ENCODE peak calls at places on chromosomes 2 and 18, in five cellular contexts. M is sigmoid colon, G is K562, J is H1, I is upper lobe of left lung. U is an unnamed sample.

GRCh38 chr18:79553154-79553553 is 126.4 kb upstream of the CTDP1 start:
- DNase-seq in M (peak), G (no peak), J (no peak), I (peak), U (no peak)

GRCh38 chr2:42770288-42771131 is 6.6 kb upstream of the OXER1 start:
- DNase-seq in M (peak), G (peak), J (peak), I (no peak), U (peak)

GRCh38 chr2:144348846-144349245 is 171.1 kb downstream of the ZEB2 start:
- DNase-seq in M (no peak), G (no peak), J (no peak), I (no peak), U (no peak)

GRCh38 chr2:118539290-118539689 is 308.2 kb downstream of the EN1 start:
- DNase-seq in M (no peak), G (no peak), J (peak), I (no peak), U (no peak)

GRCh38 chr2:128424406-128424805 is 105.7 kb upstream of the HS6ST1 start:
- DNase-seq in M (peak), G (no peak), J (no peak), I (no peak), U (peak)

GRCh38 chr2:127700527-127701192 is 637 bp upstream of the SFT2D3 start:
- DNase-seq in M (peak), G (peak), J (peak), I (no peak), U (no peak)

GRCh38 chr2:200125463-200125862 is 170.1 kb downstream of the MAIP1 start:
- DNase-seq in M (no peak), G (no peak), J (no peak), I (no peak), U (no peak)

GRCh38 chr18:22293417-22293816 is 124.0 kb downstream of the GATA6 start:
- DNase-seq in M (no peak), G (no peak), J (no peak), I (no peak), U (no peak)

GRCh38 chr2:98501896-98502295 is 57.2 kb downstream of the INPP4A start:
- DNase-seq in M (peak), G (no peak), J (no peak), I (no peak), U (no peak)

GRCh38 chr18:10386956-10387355 is 67.5 kb upstream of the APCDD1 start:
- DNase-seq in M (no peak), G (no peak), J (no peak), I (no peak), U (no peak)
- TF ChIP-seq EP300 in M (no peak), G (no peak), J (no peak), I (no peak), U (no peak)

GRCh38 chr2:176187306-176188217 is 906 bp upstream of the HOXD1 start:
- DNase-seq in M (no peak), G (no peak), J (no peak), I (no peak), U (peak)

GRCh38 chr2:176186024-176186423 is 2.4 kb upstream of the HOXD1 start:
- DNase-seq in M (no peak), G (no peak), J (no peak), I (no peak), U (no peak)

GRCh38 chr2:176189666-176190641 is 1.5 kb downstream of the HOXD1 start:
- DNase-seq in M (no peak), G (no peak), J (no peak), I (peak), U (no peak)

GRCh38 chr2:176188969-176189665 is 649 bp downstream of the HOXD1 start:
- DNase-seq in M (no peak), G (no peak), J (no peak), I (peak), U (peak)

DNA sequence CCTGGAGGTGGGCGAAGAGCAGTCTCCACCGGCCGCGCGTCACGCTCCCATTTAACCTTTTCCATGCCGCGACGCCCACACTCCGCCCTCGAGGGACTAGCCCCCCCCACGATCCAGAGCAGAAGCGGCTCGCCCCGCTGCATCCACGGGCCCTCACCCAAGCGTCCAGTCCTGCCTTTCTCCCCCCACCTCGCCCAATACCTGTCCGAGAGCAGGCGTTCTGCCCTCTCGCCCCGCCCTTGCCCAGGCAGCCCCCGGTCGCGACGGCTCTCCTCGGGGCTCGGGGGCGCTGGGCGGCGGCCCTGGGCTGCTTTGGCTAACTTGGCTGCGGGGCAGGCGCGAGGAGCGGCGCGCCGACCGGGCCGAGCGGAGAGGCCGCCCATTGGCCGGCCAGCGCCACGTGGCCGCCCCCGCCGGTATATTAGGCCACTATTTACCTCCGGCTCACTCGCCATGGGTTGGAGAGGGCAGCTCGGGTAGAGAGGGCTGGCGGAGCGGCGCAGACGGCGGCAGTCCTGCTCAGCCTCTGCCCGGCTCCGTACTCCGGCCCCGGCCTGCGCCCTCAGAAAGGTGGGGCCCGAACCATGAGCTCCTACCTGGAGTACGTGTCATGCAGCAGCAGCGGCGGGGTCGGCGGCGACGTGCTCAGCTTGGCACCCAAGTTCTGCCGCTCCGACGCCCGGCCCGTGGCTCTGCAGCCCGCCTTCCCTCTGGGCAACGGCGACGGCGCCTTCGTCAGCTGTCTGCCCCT is at the start of gene HOXD1:
- DNase-seq in M (no peak), G (peak), J (no peak), I (peak), U (no peak)
- TF ChIP-seq POLR2AphosphoS5 in M (peak), G (no peak), J (no peak), I (no peak), U (no peak)

DNA sequence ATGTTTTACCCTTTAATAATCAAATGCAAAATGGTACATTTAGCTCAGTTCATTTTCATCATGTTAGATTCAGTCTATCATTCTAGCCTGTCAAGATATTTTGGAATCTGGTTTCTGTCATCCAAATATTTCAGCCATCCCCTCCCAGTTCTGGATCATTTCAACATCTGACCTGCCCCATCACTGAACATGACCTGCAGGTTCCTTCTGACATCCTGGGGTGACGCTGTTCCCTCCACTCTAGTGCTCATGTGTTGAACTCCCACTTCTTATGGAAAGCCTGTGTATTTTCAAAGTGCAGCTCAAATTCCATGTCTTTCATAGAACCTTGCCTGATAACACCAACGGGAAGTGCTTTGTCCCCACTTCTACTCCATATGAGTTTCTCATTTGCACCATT is 320.0 kb upstream of the TNP1 start:
- DNase-seq in M (no peak), G (no peak), J (no peak), I (no peak), U (no peak)
- TF ChIP-seq POLR2A in M (no peak), G (no peak), J (no peak), I (no peak), U (no peak)

DNA sequence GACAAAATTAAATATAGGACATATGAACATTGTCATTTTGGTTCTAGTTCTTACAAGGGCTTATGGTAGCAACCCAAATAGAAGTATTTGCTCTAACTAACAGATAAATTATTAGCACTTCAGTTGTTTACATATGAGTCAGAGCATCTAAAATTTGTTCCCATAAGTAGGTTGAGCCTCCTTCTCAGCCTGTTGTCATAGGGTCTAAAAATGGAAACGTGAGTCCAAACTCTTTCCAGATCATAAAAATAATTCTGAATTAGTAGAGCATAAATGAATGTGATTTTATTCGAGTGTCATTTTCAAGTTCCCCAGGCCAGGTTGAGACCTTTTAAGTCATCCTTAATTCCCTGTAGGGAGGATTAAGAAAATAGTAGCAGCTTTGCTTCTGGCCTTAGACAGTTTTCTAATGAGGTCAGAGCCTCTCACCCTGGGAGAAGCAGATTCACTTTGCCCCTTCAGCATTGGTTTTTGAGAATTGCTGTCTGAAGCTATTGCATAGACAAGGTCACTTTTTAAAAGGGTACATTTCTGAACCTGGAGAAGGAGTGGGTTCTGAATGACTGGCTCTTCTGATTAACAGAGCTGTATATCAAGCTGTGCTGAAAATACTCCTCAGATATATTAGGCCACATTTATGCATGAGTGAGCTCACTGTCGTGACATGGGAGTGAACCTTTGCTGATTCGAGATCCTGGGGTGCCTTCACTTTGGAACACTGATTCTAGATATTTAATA is 164.3 kb downstream of the NEDD4L start:
- DNase-seq in M (no peak), G (no peak), J (no peak), I (no peak), U (no peak)
- TF ChIP-seq EP300 in M (no peak), G (no peak), J (no peak), I (no peak), U (no peak)

GRCh38 chr2:238730001-238730669 is 117.8 kb upstream of the TWIST2 start:
- DNase-seq in M (no peak), G (no peak), J (no peak), I (no peak), U (no peak)

GRCh38 chr2:238726670-238727584 is 121.0 kb upstream of the TWIST2 start:
- DNase-seq in M (no peak), G (no peak), J (no peak), I (no peak), U (no peak)

GRCh38 chr2:238729261-238729935 is 118.5 kb upstream of the TWIST2 start:
- DNase-seq in M (no peak), G (no peak), J (no peak), I (no peak), U (no peak)

GRCh38 chr2:238727585-238728321 is 120.1 kb upstream of the TWIST2 start:
- DNase-seq in M (peak), G (no peak), J (no peak), I (no peak), U (peak)

DNA sequence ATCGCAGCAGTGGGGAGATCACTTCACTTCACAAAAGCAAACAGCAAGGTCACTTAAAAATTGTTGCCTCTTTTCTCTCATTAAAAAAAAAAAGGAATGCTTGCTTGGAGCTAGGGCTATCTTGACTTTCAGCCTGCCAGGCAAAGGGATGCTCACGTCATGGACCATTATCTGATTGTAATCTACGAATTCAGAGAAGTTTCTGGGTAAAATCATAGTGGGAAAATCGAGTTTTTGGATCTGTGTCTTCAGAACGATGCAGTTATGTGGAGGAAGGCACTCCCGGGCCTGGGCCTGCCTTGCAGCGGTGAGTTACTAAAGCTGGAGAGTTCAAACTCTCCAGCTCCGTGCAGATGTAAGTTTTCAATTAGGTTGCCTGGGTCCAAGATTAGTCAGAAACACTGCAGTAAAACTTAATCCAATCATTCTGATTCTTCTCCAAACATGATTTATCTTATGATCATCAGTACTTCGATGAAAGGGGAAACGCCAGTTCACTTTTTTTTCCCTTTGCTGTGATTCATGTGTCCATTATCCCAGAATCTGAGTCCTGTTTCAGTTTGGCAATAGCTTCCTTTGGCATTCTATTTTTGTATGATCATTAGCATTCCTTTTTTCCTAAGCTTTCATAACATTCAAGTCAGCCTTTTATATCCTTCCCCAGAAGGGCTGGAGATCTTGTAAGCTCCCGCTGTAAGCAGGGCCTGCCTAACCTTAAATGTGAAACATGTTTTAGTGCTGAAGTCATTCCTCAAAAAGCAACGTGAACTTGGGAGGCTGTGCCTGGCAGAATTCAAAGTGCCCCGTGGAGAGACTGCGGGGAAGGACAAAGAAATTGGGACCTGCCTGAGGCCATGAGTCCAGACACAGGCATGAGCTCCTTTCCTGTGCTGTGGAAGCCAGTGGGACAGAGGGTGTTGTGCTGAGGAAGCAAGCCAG is 119.3 kb upstream of the TWIST2 start:
- DNase-seq in M (peak), G (no peak), J (peak), I (no peak), U (peak)
- TF ChIP-seq POLR2AphosphoS5 in M (peak), G (no peak), J (no peak), I (no peak), U (peak)

GRCh38 chr2:219125886-219126270 is 34.7 kb downstream of the NHEJ1 start:
- DNase-seq in M (no peak), G (no peak), J (no peak), I (no peak), U (no peak)

GRCh38 chr2:219123356-219124143 is 37.1 kb downstream of the NHEJ1 start:
- DNase-seq in M (no peak), G (no peak), J (no peak), I (no peak), U (no peak)

GRCh38 chr2:219126555-219126954 is 34.1 kb downstream of the NHEJ1 start:
- DNase-seq in M (no peak), G (no peak), J (no peak), I (no peak), U (no peak)

GRCh38 chr2:219124379-219125110 is 36.1 kb downstream of the NHEJ1 start:
- DNase-seq in M (no peak), G (peak), J (no peak), I (no peak), U (no peak)

DNA sequence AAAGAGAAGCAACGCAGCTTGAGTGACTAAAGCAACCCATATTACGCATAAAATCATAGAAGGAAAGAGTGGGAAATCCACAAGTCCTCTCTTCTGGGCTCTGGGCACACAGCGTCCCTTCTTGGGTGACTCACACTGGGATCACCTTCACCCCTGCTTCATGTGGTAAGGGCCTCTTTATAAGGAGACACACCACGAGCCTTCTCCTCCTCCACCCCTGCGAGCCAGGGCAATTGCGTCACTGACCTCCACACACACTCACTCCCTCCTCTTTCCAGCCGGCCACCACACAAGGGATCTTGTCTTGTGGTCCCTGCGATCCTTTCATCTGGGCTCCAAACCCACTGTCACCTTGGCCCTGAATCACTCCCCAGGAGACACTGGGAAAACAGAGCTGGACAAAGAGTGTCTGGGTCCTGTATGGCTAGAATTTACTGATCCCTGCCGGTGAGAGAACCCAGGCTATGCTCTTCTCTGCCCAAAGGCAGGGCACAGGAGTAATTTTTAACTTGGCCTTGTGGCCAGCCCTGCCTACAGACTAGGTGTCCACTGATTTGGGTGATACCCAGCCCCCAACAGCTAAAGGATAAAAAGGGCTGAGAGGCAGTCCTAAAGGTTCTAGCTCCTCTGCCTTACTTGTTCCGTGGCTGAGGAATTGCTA is 35.3 kb downstream of the NHEJ1 start:
- DNase-seq in M (peak), G (peak), J (no peak), I (no peak), U (no peak)
- TF ChIP-seq POLR2A in M (no peak), G (no peak), J (no peak), I (no peak), U (no peak)

GRCh38 chr2:10065683-10066055 is 14.5 kb downstream of the CYS1 start:
- DNase-seq in M (no peak), G (no peak), J (no peak), I (no peak), U (no peak)

GRCh38 chr2:10067881-10068280 is 12.3 kb downstream of the CYS1 start:
- DNase-seq in M (no peak), G (no peak), J (no peak), I (no peak), U (no peak)

GRCh38 chr2:10064932-10065682 is 15.1 kb downstream of the CYS1 start:
- DNase-seq in M (no peak), G (no peak), J (no peak), I (peak), U (no peak)

GRCh38 chr2:10063566-10063965 is 16.6 kb downstream of the CYS1 start:
- DNase-seq in M (no peak), G (no peak), J (no peak), I (peak), U (no peak)

DNA sequence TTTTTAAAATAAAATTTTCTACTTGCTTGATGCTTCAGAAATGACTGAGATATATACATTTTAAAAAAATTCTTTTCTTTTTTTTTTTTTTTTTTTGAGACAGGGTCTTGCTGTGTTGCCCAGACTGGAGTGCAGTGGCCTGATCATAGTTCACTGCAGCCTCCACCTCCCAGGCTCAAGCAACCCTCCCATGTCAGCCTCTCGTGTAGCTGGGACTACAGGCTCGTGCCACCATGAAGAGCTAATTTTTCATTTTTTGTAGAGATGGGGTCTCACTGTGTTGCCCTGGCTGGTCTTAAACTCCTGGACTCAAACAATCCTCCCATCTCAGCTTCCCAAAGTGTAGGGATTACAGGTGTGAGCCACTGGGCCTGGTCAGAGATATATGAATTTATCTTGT is 12.9 kb downstream of the CYS1 start:
- DNase-seq in M (no peak), G (no peak), J (no peak), I (no peak), U (no peak)
- TF ChIP-seq EP300 in M (no peak), G (no peak), J (no peak), I (no peak), U (no peak)

GRCh38 chr2:175181877-175182308 is 383 bp upstream of the ATP5MC3 start:
- DNase-seq in M (no peak), G (peak), J (no peak), I (no peak), U (no peak)

GRCh38 chr2:175183674-175184073 is 2.2 kb upstream of the ATP5MC3 start:
- DNase-seq in M (no peak), G (no peak), J (no peak), I (no peak), U (no peak)

GRCh38 chr2:175180701-175181103 is 808 bp downstream of the ATP5MC3 start:
- DNase-seq in M (peak), G (no peak), J (no peak), I (no peak), U (no peak)

GRCh38 chr2:175176624-175177023 is 4.9 kb downstream of the ATP5MC3 start:
- DNase-seq in M (no peak), G (no peak), J (no peak), I (no peak), U (no peak)

GRCh38 chr2:175181104-175181876 is at the start of gene ATP5MC3:
- DNase-seq in M (peak), G (peak), J (peak), I (peak), U (peak)
- TF ChIP-seq POLR2AphosphoS5 in M (peak), G (peak), J (peak), I (peak), U (no peak)

DNA sequence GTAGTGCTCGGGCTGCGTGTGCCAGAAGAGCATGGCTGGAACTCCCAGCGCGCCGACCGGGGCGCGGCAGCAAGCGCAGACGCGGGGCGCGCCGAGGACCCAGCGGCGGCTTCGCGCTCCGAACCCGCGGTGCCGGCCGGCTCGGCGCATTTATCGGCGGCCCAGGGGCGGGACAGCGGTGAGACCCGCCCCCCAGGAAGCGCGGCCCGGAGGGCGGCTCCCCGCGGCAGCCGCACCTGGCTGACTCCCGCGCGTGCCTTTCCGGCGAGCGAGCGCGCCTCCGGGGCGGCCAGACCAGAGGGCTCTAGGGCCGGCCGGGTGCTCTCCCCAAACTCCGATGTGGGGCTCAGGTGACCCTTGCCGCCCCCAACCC is at the start of gene TFCP2L1:
- DNase-seq in M (no peak), G (peak), J (peak), I (peak), U (no peak)
- TF ChIP-seq POLR2A in M (no peak), G (no peak), J (peak), I (no peak), U (peak)